ENCODE peak calls at places on chromosomes 5 and 9, in ten cellular contexts. One of them, this sample, is unnamed.

GRCh38 chr9:135978650-135979461 is 17.7 kb upstream of the UBAC1 start:
- DNase-seq in transverse colon: no peak
- DNase-seq in pancreas: no peak
- DNase-seq in cardiac muscle cell: no peak
- DNase-seq in PC-3: no peak
- DNase-seq in NB4: peak; percentile 71
- DNase-seq in cardiac fibroblast: no peak
- DNase-seq in uterus: no peak
- DNase-seq in fibroblast of pulmonary artery: no peak
- DNase-seq in fibroblast of lung: no peak
- DNase-seq in this sample: no peak

GRCh38 chr5:6611561-6612256 is 21.1 kb downstream of the NSUN2 start:
- DNase-seq in NB4: no peak
- DNase-seq in uterus: no peak
- DNase-seq in PC-3: no peak
- DNase-seq in fibroblast of pulmonary artery: no peak
- DNase-seq in cardiac muscle cell: no peak
- DNase-seq in pancreas: no peak
- DNase-seq in fibroblast of lung: no peak
- DNase-seq in transverse colon: no peak
- DNase-seq in cardiac fibroblast: no peak
- DNase-seq in this sample: no peak

GRCh38 chr5:96963267-96963666 is 27.4 kb downstream of the LNPEP start:
- DNase-seq in transverse colon: peak; percentile 27
- DNase-seq in fibroblast of pulmonary artery: peak; percentile 66
- DNase-seq in PC-3: peak; percentile 12
- DNase-seq in NB4: peak; percentile 48
- DNase-seq in fibroblast of lung: peak; percentile 60
- DNase-seq in cardiac fibroblast: peak; percentile 91
- DNase-seq in cardiac muscle cell: peak; percentile 64
- DNase-seq in uterus: peak; percentile 54
- DNase-seq in pancreas: peak; percentile 9
- DNase-seq in this sample: peak; percentile 56

GRCh38 chr5:102579379-102579778 is 80.6 kb upstream of the SLCO6A1 start:
- DNase-seq in transverse colon: no peak
- DNase-seq in cardiac fibroblast: no peak
- DNase-seq in fibroblast of lung: no peak
- DNase-seq in pancreas: no peak
- DNase-seq in cardiac muscle cell: no peak
- DNase-seq in NB4: no peak
- DNase-seq in fibroblast of pulmonary artery: no peak
- DNase-seq in PC-3: no peak
- DNase-seq in uterus: no peak
- DNase-seq in this sample: no peak

GRCh38 chr5:137630972-137631370 is 104.9 kb downstream of the KLHL3 start:
- DNase-seq in fibroblast of lung: peak; percentile 68
- DNase-seq in PC-3: no peak
- DNase-seq in NB4: no peak
- DNase-seq in fibroblast of pulmonary artery: no peak
- DNase-seq in uterus: no peak
- DNase-seq in transverse colon: no peak
- DNase-seq in pancreas: no peak
- DNase-seq in cardiac fibroblast: no peak
- DNase-seq in cardiac muscle cell: peak; percentile 60
- DNase-seq in this sample: no peak

GRCh38 chr5:132688536-132689409 is 15.0 kb downstream of the IL4 start:
- DNase-seq in transverse colon: no peak
- DNase-seq in fibroblast of pulmonary artery: peak; percentile 54
- DNase-seq in pancreas: no peak
- DNase-seq in PC-3: no peak
- DNase-seq in fibroblast of lung: no peak
- DNase-seq in cardiac fibroblast: peak; percentile 55
- DNase-seq in uterus: no peak
- DNase-seq in cardiac muscle cell: peak; percentile 42
- DNase-seq in NB4: no peak
- DNase-seq in this sample: no peak

GRCh38 chr9:136312436-136312835 is 8.5 kb upstream of the CCDC187 start:
- DNase-seq in cardiac muscle cell: peak; percentile 53
- DNase-seq in fibroblast of lung: peak; percentile 32
- DNase-seq in PC-3: peak; percentile 39
- DNase-seq in transverse colon: peak; percentile 31
- DNase-seq in fibroblast of pulmonary artery: peak; percentile 55
- DNase-seq in cardiac fibroblast: peak; percentile 34
- DNase-seq in NB4: peak; percentile 60
- DNase-seq in pancreas: no peak
- DNase-seq in uterus: no peak
- DNase-seq in this sample: peak; percentile 40

GRCh38 chr5:61332369-61332745 is 299 bp downstream of the ZSWIM6 start:
- DNase-seq in pancreas: peak; percentile 27
- DNase-seq in NB4: peak; percentile 55
- DNase-seq in fibroblast of pulmonary artery: peak; percentile 32
- DNase-seq in transverse colon: peak; percentile 39
- DNase-seq in fibroblast of lung: no peak
- DNase-seq in cardiac fibroblast: peak; percentile 31
- DNase-seq in uterus: peak; percentile 36
- DNase-seq in PC-3: no peak
- DNase-seq in cardiac muscle cell: peak; percentile 38
- DNase-seq in this sample: peak; percentile 48

GRCh38 chr5:120806132-120806531 is 342.0 kb downstream of the PRR16 start:
- DNase-seq in cardiac fibroblast: peak; percentile 33
- DNase-seq in uterus: no peak
- DNase-seq in NB4: no peak
- DNase-seq in transverse colon: no peak
- DNase-seq in PC-3: no peak
- DNase-seq in fibroblast of lung: peak; percentile 46
- DNase-seq in cardiac muscle cell: peak; percentile 19
- DNase-seq in fibroblast of pulmonary artery: peak; percentile 20
- DNase-seq in pancreas: no peak
- DNase-seq in this sample: no peak

GRCh38 chr9:109627042-109627441 is 128.9 kb upstream of the PTPN3 start:
- DNase-seq in fibroblast of pulmonary artery: no peak
- DNase-seq in cardiac muscle cell: no peak
- DNase-seq in NB4: no peak
- DNase-seq in cardiac fibroblast: no peak
- DNase-seq in fibroblast of lung: no peak
- DNase-seq in PC-3: no peak
- DNase-seq in uterus: no peak
- DNase-seq in transverse colon: no peak
- DNase-seq in pancreas: no peak
- DNase-seq in this sample: no peak

GRCh38 chr5:89260254-89260653 is 377.3 kb upstream of the MEF2C start:
- DNase-seq in cardiac muscle cell: peak; percentile 37
- DNase-seq in NB4: no peak
- DNase-seq in transverse colon: no peak
- DNase-seq in PC-3: no peak
- DNase-seq in pancreas: no peak
- DNase-seq in fibroblast of pulmonary artery: peak; percentile 29
- DNase-seq in uterus: no peak
- DNase-seq in fibroblast of lung: no peak
- DNase-seq in cardiac fibroblast: peak; percentile 42
- DNase-seq in this sample: no peak

DNA sequence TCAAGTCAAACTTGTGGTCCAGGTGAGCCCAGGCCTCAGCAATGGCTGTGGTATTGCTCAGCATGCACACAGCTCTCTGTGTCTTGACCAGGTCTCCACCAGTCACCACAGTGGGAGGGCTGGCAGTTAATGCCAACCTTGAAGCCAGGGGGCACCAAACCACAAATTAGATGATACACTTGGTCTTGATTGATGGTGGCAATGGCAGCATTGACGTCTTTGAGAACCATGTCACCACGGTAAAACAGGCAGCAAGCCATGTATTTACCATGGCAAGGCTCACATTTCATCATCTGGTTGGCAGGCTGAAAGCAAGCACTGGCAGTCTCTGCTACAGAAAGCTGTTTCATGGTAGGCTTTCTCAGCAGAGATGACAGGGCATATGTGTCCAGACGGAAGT is 40.0 kb downstream of the NIM1K start:
- DNase-seq in PC-3: peak; percentile 64
- DNase-seq in NB4: peak; percentile 24
- DNase-seq in fibroblast of lung: no peak
- DNase-seq in fibroblast of pulmonary artery: peak; percentile 7
- DNase-seq in cardiac muscle cell: no peak
- DNase-seq in pancreas: peak; percentile 59
- DNase-seq in transverse colon: no peak
- DNase-seq in uterus: no peak
- DNase-seq in cardiac fibroblast: no peak
- DNase-seq in this sample: peak; percentile 38
- TF ChIP-seq CTCF in PC-3: peak; percentile 67
- TF ChIP-seq CTCF in NB4: no peak
- TF ChIP-seq CTCF in fibroblast of lung: no peak
- TF ChIP-seq CTCF in fibroblast of pulmonary artery: peak; percentile 20
- TF ChIP-seq CTCF in cardiac muscle cell: peak; percentile 9
- TF ChIP-seq CTCF in pancreas: no peak
- TF ChIP-seq CTCF in transverse colon: no peak
- TF ChIP-seq CTCF in uterus: no peak
- TF ChIP-seq CTCF in cardiac fibroblast: peak; percentile 18
- TF ChIP-seq CTCF in this sample: no peak

GRCh38 chr5:154860123-154860522 is 1.7 kb downstream of the CNOT8 start:
- DNase-seq in PC-3: peak; percentile 13
- DNase-seq in cardiac fibroblast: peak; percentile 78
- DNase-seq in transverse colon: peak; percentile 39
- DNase-seq in NB4: peak; percentile 80
- DNase-seq in fibroblast of lung: peak; percentile 63
- DNase-seq in uterus: no peak
- DNase-seq in pancreas: no peak
- DNase-seq in fibroblast of pulmonary artery: peak; percentile 72
- DNase-seq in cardiac muscle cell: peak; percentile 74
- DNase-seq in this sample: no peak

GRCh38 chr5:154863291-154864080 is 5.1 kb downstream of the CNOT8 start:
- DNase-seq in transverse colon: no peak
- DNase-seq in NB4: peak; percentile 14
- DNase-seq in cardiac muscle cell: no peak
- DNase-seq in PC-3: no peak
- DNase-seq in fibroblast of lung: no peak
- DNase-seq in uterus: no peak
- DNase-seq in cardiac fibroblast: no peak
- DNase-seq in fibroblast of pulmonary artery: no peak
- DNase-seq in pancreas: no peak
- DNase-seq in this sample: no peak

GRCh38 chr5:154862766-154863165 is 4.3 kb downstream of the CNOT8 start:
- DNase-seq in fibroblast of lung: peak; percentile 57
- DNase-seq in cardiac muscle cell: peak; percentile 23
- DNase-seq in NB4: no peak
- DNase-seq in fibroblast of pulmonary artery: no peak
- DNase-seq in cardiac fibroblast: no peak
- DNase-seq in pancreas: no peak
- DNase-seq in PC-3: no peak
- DNase-seq in uterus: no peak
- DNase-seq in transverse colon: no peak
- DNase-seq in this sample: peak; percentile 54

GRCh38 chr5:154860765-154861164 is 2.3 kb downstream of the CNOT8 start:
- DNase-seq in NB4: peak; percentile 59
- DNase-seq in cardiac muscle cell: no peak
- DNase-seq in cardiac fibroblast: no peak
- DNase-seq in PC-3: no peak
- DNase-seq in uterus: no peak
- DNase-seq in fibroblast of pulmonary artery: no peak
- DNase-seq in pancreas: no peak
- DNase-seq in fibroblast of lung: no peak
- DNase-seq in transverse colon: no peak
- DNase-seq in this sample: peak; percentile 7

DNA sequence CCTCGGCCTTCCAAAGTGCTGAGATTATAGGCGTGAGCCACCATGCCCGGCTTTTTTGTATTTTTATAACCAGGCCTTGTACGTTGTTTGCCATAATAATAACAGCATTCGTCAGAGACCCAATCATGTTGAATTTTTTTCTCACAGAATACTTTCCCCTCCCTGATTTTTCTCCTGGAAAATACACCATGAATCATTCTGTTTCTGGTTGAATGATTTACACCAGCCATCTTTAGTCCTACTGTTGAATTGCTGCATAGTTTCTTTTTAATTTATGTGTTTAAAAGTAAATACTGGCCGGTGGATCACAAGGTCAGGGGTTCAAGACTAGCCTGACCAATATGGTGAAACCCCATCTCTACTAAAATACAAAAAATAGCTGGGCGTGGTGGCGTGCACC is 3.5 kb downstream of the CNOT8 start:
- DNase-seq in transverse colon: no peak
- DNase-seq in cardiac muscle cell: no peak
- DNase-seq in uterus: no peak
- DNase-seq in fibroblast of lung: no peak
- DNase-seq in fibroblast of pulmonary artery: no peak
- DNase-seq in PC-3: no peak
- DNase-seq in pancreas: no peak
- DNase-seq in cardiac fibroblast: no peak
- DNase-seq in NB4: no peak
- DNase-seq in this sample: no peak
- H3K4me3 ChIP-seq in transverse colon: no peak overlapping the region
- H3K4me3 ChIP-seq in cardiac muscle cell: no peak overlapping the region
- H3K4me3 ChIP-seq in uterus: no peak overlapping the region
- H3K4me3 ChIP-seq in fibroblast of lung: no peak overlapping the region
- H3K4me3 ChIP-seq in fibroblast of pulmonary artery: no peak overlapping the region
- H3K4me3 ChIP-seq in PC-3: no peak overlapping the region
- H3K4me3 ChIP-seq in pancreas: no peak overlapping the region
- H3K4me3 ChIP-seq in cardiac fibroblast: no peak overlapping the region
- H3K4me3 ChIP-seq in NB4: no peak overlapping the region
- H3K4me3 ChIP-seq in this sample: no peak overlapping the region

DNA sequence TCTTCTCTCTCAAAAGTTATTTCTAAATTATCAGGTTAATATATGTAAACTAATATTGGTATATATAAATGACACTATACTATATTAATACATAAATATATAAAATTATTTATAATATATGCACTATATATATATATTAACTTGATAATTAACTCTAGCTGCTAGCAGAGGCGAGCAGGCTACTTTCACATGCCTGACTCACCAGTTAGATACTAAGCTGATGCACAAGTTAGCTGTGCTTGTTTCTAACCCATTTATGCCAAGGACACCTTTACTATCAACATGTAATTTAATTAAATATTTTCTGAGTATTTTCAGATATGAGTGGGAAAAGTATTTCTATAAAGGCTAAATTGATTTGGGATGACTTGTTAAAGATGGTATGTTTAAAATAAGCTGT is 70.1 kb downstream of the TRIO start:
- DNase-seq in NB4: no peak
- DNase-seq in cardiac muscle cell: no peak
- DNase-seq in uterus: no peak
- DNase-seq in PC-3: no peak
- DNase-seq in fibroblast of pulmonary artery: no peak
- DNase-seq in cardiac fibroblast: peak; percentile 34
- DNase-seq in transverse colon: no peak
- DNase-seq in pancreas: no peak
- DNase-seq in fibroblast of lung: peak; percentile 35
- DNase-seq in this sample: peak; percentile 43
- TF ChIP-seq CTCF in NB4: no peak
- TF ChIP-seq CTCF in cardiac muscle cell: no peak
- TF ChIP-seq CTCF in uterus: no peak
- TF ChIP-seq CTCF in PC-3: no peak
- TF ChIP-seq CTCF in fibroblast of pulmonary artery: no peak
- TF ChIP-seq CTCF in cardiac fibroblast: no peak
- TF ChIP-seq CTCF in transverse colon: no peak
- TF ChIP-seq CTCF in pancreas: no peak
- TF ChIP-seq CTCF in fibroblast of lung: no peak
- TF ChIP-seq CTCF in this sample: no peak

DNA sequence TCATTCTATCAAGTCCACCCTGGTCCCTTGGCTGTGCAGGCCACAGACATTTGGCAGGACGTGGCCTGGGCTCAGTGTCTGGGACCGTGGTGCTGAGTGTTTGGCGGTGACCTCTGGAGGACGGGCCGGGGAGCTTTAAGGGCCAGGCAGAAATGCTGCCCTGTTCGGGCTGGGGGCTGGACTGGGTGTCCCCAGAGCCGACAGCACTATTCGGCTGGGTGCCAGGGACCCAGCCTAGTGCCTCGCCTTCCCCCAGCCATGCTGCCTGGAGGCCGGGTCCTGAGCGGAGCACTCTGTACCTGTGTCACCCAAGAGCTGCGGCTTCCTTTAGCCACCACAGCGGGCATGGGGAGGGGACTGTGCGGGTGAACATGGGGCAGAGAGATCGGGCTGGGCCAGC is 40.4 kb downstream of the COL5A1 start:
- DNase-seq in cardiac fibroblast: no peak
- DNase-seq in fibroblast of lung: no peak
- DNase-seq in pancreas: no peak
- DNase-seq in transverse colon: no peak
- DNase-seq in fibroblast of pulmonary artery: no peak
- DNase-seq in PC-3: no peak
- DNase-seq in NB4: no peak
- DNase-seq in cardiac muscle cell: no peak
- DNase-seq in uterus: no peak
- DNase-seq in this sample: no peak
- H3K4me3 ChIP-seq in cardiac fibroblast: no peak overlapping the region
- H3K4me3 ChIP-seq in fibroblast of lung: no peak overlapping the region
- H3K4me3 ChIP-seq in pancreas: no peak overlapping the region
- H3K4me3 ChIP-seq in transverse colon: no peak overlapping the region
- H3K4me3 ChIP-seq in fibroblast of pulmonary artery: no peak overlapping the region
- H3K4me3 ChIP-seq in PC-3: no peak overlapping the region
- H3K4me3 ChIP-seq in NB4: no peak overlapping the region
- H3K4me3 ChIP-seq in cardiac muscle cell: no peak overlapping the region
- H3K4me3 ChIP-seq in uterus: no peak overlapping the region
- H3K4me3 ChIP-seq in this sample: no peak overlapping the region